ENCODE peak calls at places on chromosomes 4 and X, in five cellular contexts. Q is GM12878, L is GM12892, D is K562, X is H1. E is an unnamed sample.

GRCh38 chr4:22072726-22073125 is 124.2 kb upstream of the KCNIP4 start:
- DNase-seq in L (no peak), Q (no peak), D (no peak), X (no peak), E (no peak)

GRCh38 chr4:37632836-37633235 is 53.3 kb downstream of the RELL1 start:
- DNase-seq in Q (no peak), X (no peak), L (no peak), D (no peak), E (no peak)

GRCh38 chr4:1008840-1009646 is 2.4 kb upstream of the FGFRL1 start:
- DNase-seq in X (no peak), D (no peak), L (no peak), Q (no peak), E (no peak)

GRCh38 chr4:118288097-118288496 is 64.7 kb downstream of the PRSS12 start:
- DNase-seq in D (no peak), L (no peak), Q (no peak), X (no peak), E (no peak)

GRCh38 chrX:6718766-6719165 is 183.8 kb upstream of the VCX3A start:
- DNase-seq in D (no peak), Q (no peak), L (no peak), X (no peak), E (no peak)

GRCh38 chr4:150078041-150078995 is at the start of gene DCLK2:
- DNase-seq in D (peak), X (peak), L (peak), Q (no peak), E (peak)

GRCh38 chr4:22969314-22969896 is 276.7 kb downstream of the GBA3 start:
- DNase-seq in Q (no peak), L (no peak), X (no peak), D (no peak), E (no peak)

GRCh38 chrX:8346060-8346459 is 118.6 kb upstream of the VCX3B start:
- DNase-seq in Q (no peak), L (no peak), X (no peak), D (no peak), E (no peak)

GRCh38 chr4:151231915-151232595 is 44.9 kb upstream of the PRSS48 start:
- DNase-seq in L (no peak), D (no peak), Q (no peak), X (no peak), E (no peak)

GRCh38 chr4:4694296-4694772 is 152.5 kb upstream of the STX18 start:
- DNase-seq in Q (no peak), X (peak), D (peak), L (no peak), E (no peak)

GRCh38 chr4:124202106-124202505 is 510.4 kb downstream of the ANKRD50 start:
- DNase-seq in L (no peak), X (no peak), Q (no peak), D (no peak), E (no peak)

GRCh38 chr4:41331224-41331623 is 74.5 kb downstream of the UCHL1 start:
- DNase-seq in D (no peak), Q (no peak), X (no peak), L (no peak), E (no peak)

GRCh38 chrX:39174761-39175417 is 373.6 kb downstream of the MID1IP1 start:
- DNase-seq in Q (no peak), D (no peak), X (no peak), L (no peak), E (no peak)

GRCh38 chr4:18937746-18938145 is 916.2 kb upstream of the LCORL start:
- DNase-seq in D (no peak), L (no peak), Q (no peak), X (no peak), E (no peak)

GRCh38 chr4:99720206-99720605 is 62.6 kb upstream of the C4orf54 start:
- DNase-seq in X (no peak), D (no peak), Q (no peak), L (no peak), E (no peak)

GRCh38 chrX:55007633-55008032 is 7.5 kb downstream of the APEX2 start:
- DNase-seq in L (no peak), Q (no peak), D (no peak), X (no peak), E (no peak)

GRCh38 chr4:132646186-132646585 is 502.9 kb upstream of the PCDH10 start:
- DNase-seq in L (no peak), Q (peak), D (no peak), X (no peak), E (peak)

GRCh38 chr4:5808081-5808741 is 84.7 kb downstream of the CRMP1 start:
- DNase-seq in L (no peak), Q (no peak), D (no peak), X (no peak), E (no peak)

GRCh38 chr4:137660211-137660610 is 127.9 kb upstream of the PCDH18 start:
- DNase-seq in X (no peak), Q (no peak), L (no peak), D (no peak), E (no peak)

GRCh38 chrX:120262781-120263719 is 12.4 kb downstream of the ZBTB33 start:
- DNase-seq in Q (no peak), L (no peak), D (no peak), X (no peak), E (no peak)

GRCh38 chrX:118181030-118181429 is 64.4 kb upstream of the KLHL13 start:
- DNase-seq in L (no peak), D (no peak), X (no peak), Q (no peak), E (no peak)

GRCh38 chr4:57320217-57320616 is 210.0 kb upstream of the IGFBP7 start:
- DNase-seq in D (no peak), L (no peak), X (no peak), Q (no peak), E (no peak)

DNA sequence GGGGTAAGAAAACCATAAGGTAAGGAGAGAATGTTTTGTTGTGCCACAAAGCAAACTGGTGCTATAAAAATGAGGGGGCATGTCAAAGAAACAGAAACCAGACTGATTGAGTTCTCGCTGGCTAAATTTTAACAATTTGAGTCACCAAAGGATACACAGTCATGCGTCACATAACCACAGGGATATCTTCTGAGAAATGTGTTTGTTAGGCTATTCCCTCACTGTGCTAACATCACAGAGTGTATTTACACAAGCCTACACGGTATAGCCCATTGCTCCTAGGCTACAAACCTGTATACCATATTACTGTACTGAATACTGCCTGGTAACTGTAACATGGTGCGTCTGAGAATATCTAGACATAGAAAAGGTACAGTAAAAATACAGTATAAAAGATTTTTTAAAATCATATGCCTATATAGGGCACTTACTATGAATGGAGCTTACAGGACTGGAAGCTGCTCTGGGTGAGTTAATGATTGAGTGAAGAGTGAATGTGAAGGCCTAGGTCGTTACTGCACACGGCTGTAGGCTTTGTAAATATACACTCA is 50.1 kb downstream of the FBXW7 start:
- DNase-seq in X (no peak), L (no peak), Q (peak), D (no peak), E (no peak)
- TF ChIP-seq POLR2AphosphoS5 in X (no peak), L (no peak), Q (no peak), D (no peak), E (peak)

GRCh38 chrX:154136627-154137161 is 7.3 kb upstream of the OPN1LW start:
- DNase-seq in D (peak), L (peak), X (peak), Q (no peak), E (peak)
- TF ChIP-seq TAF1 in D (no peak), L (no peak), X (no peak), Q (no peak), E (no peak)

DNA sequence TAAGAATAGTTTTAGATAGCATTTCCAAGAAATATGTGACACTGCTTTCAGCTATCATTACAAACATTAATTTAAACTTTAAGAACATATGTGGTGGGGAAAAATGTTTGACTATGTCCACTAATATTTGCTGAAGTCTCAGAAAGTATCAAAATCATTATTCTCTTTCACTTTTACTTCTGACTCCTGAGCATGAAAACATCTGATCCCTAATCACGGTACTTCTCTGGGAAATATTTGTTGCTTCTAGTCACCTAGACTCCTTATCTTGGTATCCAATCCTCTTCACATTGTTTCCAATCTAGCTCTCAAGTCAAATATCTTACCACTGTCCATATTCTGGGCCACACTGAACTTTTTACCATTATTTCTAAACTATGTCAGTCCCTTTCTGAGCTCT is 10.8 kb downstream of the NUDT6 start:
- DNase-seq in L (no peak), D (no peak), X (no peak), Q (no peak), E (no peak)
- TF ChIP-seq POLR2A in L (no peak), D (no peak), X (no peak), Q (no peak), E (no peak)

GRCh38 chr4:139524062-139524631 is 31.9 kb downstream of the SETD7 start:
- DNase-seq in D (no peak), X (no peak), L (no peak), Q (no peak), E (no peak)

GRCh38 chr4:139526928-139527327 is 29.1 kb downstream of the SETD7 start:
- DNase-seq in L (no peak), Q (no peak), X (no peak), D (no peak), E (no peak)

GRCh38 chr4:139530833-139531427 is 25.1 kb downstream of the SETD7 start:
- DNase-seq in D (peak), Q (no peak), L (peak), X (peak), E (peak)

GRCh38 chr4:139525414-139525813 is 30.6 kb downstream of the SETD7 start:
- DNase-seq in Q (peak), L (no peak), X (no peak), D (no peak), E (no peak)

GRCh38 chr4:139528377-139529005 is 27.5 kb downstream of the SETD7 start:
- DNase-seq in X (no peak), L (no peak), D (no peak), Q (peak), E (no peak)
- TF ChIP-seq POLR2AphosphoS5 in X (no peak), L (no peak), D (no peak), Q (no peak), E (no peak)

DNA sequence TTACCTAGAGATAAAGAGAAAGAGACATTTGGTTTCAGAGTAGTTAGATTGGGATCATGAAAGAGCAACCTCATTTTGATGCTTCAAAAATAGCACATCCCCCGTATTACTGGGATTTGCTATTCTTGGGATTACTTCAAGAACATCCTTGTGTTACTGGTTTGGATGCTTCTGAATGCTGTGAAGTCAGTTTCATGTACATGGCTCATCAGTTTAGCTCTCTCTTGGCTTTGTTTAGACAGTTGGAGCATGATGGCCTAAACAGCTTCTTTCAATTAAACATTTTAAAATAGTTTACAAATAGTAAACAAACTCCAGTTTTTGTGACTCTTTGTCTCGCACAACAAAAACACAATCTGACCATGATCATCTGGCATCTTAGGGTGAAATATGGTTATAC is 23.9 kb downstream of the HTT start:
- DNase-seq in Q (no peak), X (no peak), D (no peak), L (no peak), E (no peak)
- TF ChIP-seq TAF1 in Q (no peak), X (no peak), D (no peak), L (no peak), E (no peak)

GRCh38 chrX:48465336-48465933 is 4.6 kb downstream of the SLC38A5 start:
- DNase-seq in X (no peak), D (no peak), Q (no peak), L (no peak), E (no peak)
- TF ChIP-seq POLR2A in X (no peak), D (no peak), Q (no peak), L (no peak), E (no peak)